ENCODE peak calls at places on chromosomes 1 and 21, in five cellular contexts. One of them, this sample, is unnamed.

GRCh38 chr1:24925082-24925779 is 4.8 kb downstream of the RUNX3 start:
- DNase-seq in kidney: no peak
- DNase-seq in fibroblast of villous mesenchyme: no peak
- DNase-seq in mucosa of descending colon: peak
- DNase-seq in IMR-90: no peak
- DNase-seq in this sample: no peak

GRCh38 chr1:160247053-160247452 is 15.3 kb downstream of the DCAF8 start:
- DNase-seq in kidney: no peak
- DNase-seq in fibroblast of villous mesenchyme: no peak
- DNase-seq in mucosa of descending colon: no peak
- DNase-seq in IMR-90: no peak
- DNase-seq in this sample: no peak

GRCh38 chr1:111735858-111736544 is 3.2 kb downstream of the INKA2 start:
- DNase-seq in kidney: no peak
- DNase-seq in fibroblast of villous mesenchyme: peak
- DNase-seq in mucosa of descending colon: no peak
- DNase-seq in IMR-90: peak
- DNase-seq in this sample: no peak

GRCh38 chr1:212760126-212760823 is 31.3 kb downstream of the NSL1 start:
- DNase-seq in kidney: no peak
- DNase-seq in fibroblast of villous mesenchyme: peak
- DNase-seq in mucosa of descending colon: no peak
- DNase-seq in IMR-90: no peak
- DNase-seq in this sample: no peak

GRCh38 chr1:185559684-185560310 is 174.4 kb upstream of the HMCN1 start:
- DNase-seq in kidney: no peak
- DNase-seq in fibroblast of villous mesenchyme: peak
- DNase-seq in mucosa of descending colon: peak
- DNase-seq in IMR-90: peak
- DNase-seq in this sample: no peak

GRCh38 chr21:27448960-27449359 is 482.1 kb upstream of the ADAMTS5 start:
- DNase-seq in kidney: no peak
- DNase-seq in fibroblast of villous mesenchyme: no peak
- DNase-seq in mucosa of descending colon: no peak
- DNase-seq in IMR-90: no peak
- DNase-seq in this sample: no peak

GRCh38 chr1:244869950-244870349 is 5.6 kb upstream of the HNRNPU start:
- DNase-seq in kidney: no peak
- DNase-seq in fibroblast of villous mesenchyme: no peak
- DNase-seq in mucosa of descending colon: no peak
- DNase-seq in IMR-90: no peak
- DNase-seq in this sample: no peak

GRCh38 chr1:7703321-7704213 is 67.5 kb upstream of the VAMP3 start:
- DNase-seq in kidney: no peak
- DNase-seq in fibroblast of villous mesenchyme: no peak
- DNase-seq in mucosa of descending colon: no peak
- DNase-seq in IMR-90: no peak
- DNase-seq in this sample: no peak

GRCh38 chr1:221016757-221017156 is 137.5 kb downstream of the HLX start:
- DNase-seq in kidney: no peak
- DNase-seq in fibroblast of villous mesenchyme: no peak
- DNase-seq in mucosa of descending colon: no peak
- DNase-seq in IMR-90: no peak
- DNase-seq in this sample: no peak

GRCh38 chr1:88608139-88608943 is 75.7 kb upstream of the PKN2 start:
- DNase-seq in kidney: no peak
- DNase-seq in fibroblast of villous mesenchyme: peak
- DNase-seq in mucosa of descending colon: no peak
- DNase-seq in IMR-90: peak
- DNase-seq in this sample: no peak

GRCh38 chr1:21707086-21707840 is 38.1 kb upstream of the RAP1GAP start:
- DNase-seq in kidney: no peak
- DNase-seq in fibroblast of villous mesenchyme: no peak
- DNase-seq in mucosa of descending colon: no peak
- DNase-seq in IMR-90: peak
- DNase-seq in this sample: no peak

GRCh38 chr1:208921259-208921658 is 662.3 kb upstream of the CAMK1G start:
- DNase-seq in kidney: no peak
- DNase-seq in fibroblast of villous mesenchyme: no peak
- DNase-seq in mucosa of descending colon: no peak
- DNase-seq in IMR-90: no peak
- DNase-seq in this sample: no peak

GRCh38 chr1:228281631-228282328 is 73.9 kb downstream of the OBSCN start:
- DNase-seq in kidney: peak
- DNase-seq in fibroblast of villous mesenchyme: no peak
- DNase-seq in mucosa of descending colon: no peak
- DNase-seq in IMR-90: no peak
- DNase-seq in this sample: peak

GRCh38 chr1:46401964-46402626 is 8.0 kb downstream of the FAAH start:
- DNase-seq in kidney: peak
- DNase-seq in fibroblast of villous mesenchyme: peak
- DNase-seq in mucosa of descending colon: peak
- DNase-seq in IMR-90: peak
- DNase-seq in this sample: no peak

GRCh38 chr1:11794446-11795237 is 11.1 kb downstream of the MTHFR start:
- DNase-seq in kidney: peak
- DNase-seq in fibroblast of villous mesenchyme: no peak
- DNase-seq in mucosa of descending colon: no peak
- DNase-seq in IMR-90: no peak
- DNase-seq in this sample: no peak

DNA sequence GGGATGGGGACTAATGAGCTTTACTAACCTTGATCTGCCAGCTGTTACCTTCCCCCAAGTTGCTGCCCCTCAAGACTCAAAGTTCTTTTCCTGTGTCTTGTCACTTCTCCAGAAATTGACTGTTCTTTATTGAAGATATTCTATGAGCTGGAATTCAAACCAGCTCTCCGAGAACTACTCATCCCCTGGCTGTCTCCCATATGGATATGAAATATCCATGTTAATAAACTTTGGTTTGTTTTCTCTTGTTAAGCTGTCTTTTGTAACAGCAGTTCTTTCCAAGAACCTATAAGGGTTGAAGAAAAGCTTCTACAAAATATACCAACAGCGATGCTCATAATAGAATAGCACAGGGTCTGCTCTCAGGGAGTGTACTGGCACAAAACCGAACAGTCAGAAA is 77.0 kb downstream of the CAMK2N1 start:
- DNase-seq in kidney: no peak
- DNase-seq in fibroblast of villous mesenchyme: no peak
- DNase-seq in mucosa of descending colon: no peak
- DNase-seq in IMR-90: no peak
- DNase-seq in this sample: no peak
- H3K4me3 ChIP-seq in kidney: no peak
- H3K4me3 ChIP-seq in fibroblast of villous mesenchyme: no peak
- H3K4me3 ChIP-seq in mucosa of descending colon: no peak
- H3K4me3 ChIP-seq in IMR-90: no peak
- H3K4me3 ChIP-seq in this sample: no peak

GRCh38 chr1:5993553-5994510 is 1.6 kb upstream of the NPHP4 start:
- DNase-seq in kidney: peak
- DNase-seq in fibroblast of villous mesenchyme: no peak
- DNase-seq in mucosa of descending colon: peak
- DNase-seq in IMR-90: no peak
- DNase-seq in this sample: peak
- H3K4me3 ChIP-seq in kidney: no peak
- H3K4me3 ChIP-seq in fibroblast of villous mesenchyme: peak
- H3K4me3 ChIP-seq in mucosa of descending colon: no peak
- H3K4me3 ChIP-seq in IMR-90: peak
- H3K4me3 ChIP-seq in this sample: peak

DNA sequence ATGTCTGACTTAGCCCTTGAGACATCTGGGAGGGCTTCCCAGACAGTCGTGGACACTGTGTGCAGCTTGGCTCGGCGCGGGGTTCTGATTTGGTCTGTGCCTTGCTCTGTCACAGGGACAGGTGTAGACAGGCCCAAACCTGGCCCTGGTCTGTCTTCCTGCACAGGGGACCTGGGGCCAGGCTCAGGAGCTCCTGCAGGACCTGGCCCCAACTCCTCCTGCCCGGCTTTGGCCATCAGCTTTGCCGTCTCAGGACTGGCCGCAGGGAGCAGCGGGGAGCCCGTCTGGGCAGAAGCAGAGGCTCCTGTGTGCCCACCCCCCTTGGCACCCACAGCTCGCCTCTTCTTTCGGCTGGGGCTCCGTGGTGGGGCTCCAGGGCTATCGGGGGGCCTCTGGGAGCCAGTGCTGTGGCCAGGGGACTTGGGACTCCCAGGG is 1.7 kb downstream of the PERM1 start:
- DNase-seq in kidney: no peak
- DNase-seq in fibroblast of villous mesenchyme: no peak
- DNase-seq in mucosa of descending colon: no peak
- DNase-seq in IMR-90: no peak
- DNase-seq in this sample: no peak
- H3K4me3 ChIP-seq in kidney: no peak
- H3K4me3 ChIP-seq in fibroblast of villous mesenchyme: no peak
- H3K4me3 ChIP-seq in mucosa of descending colon: no peak
- H3K4me3 ChIP-seq in IMR-90: no peak
- H3K4me3 ChIP-seq in this sample: no peak

DNA sequence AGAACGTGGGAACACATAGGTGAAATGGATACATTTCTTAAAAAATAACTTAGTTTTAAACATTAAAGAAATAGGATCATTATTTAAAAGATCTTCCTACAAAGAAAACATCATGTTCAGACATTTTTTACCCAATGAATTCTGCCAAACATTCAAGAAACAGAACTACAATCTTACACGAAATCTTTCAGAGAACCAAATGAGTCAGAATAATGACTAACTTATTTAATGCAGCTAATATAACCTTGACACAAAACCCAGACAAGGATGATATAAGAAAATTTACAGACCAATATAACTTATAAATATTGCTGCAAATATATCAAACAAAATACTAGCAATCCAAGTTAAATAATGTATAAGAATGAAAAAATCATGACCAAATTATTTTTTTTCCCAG is 220.1 kb upstream of the KCNK2 start:
- DNase-seq in kidney: no peak
- DNase-seq in fibroblast of villous mesenchyme: no peak
- DNase-seq in mucosa of descending colon: no peak
- DNase-seq in IMR-90: peak
- DNase-seq in this sample: no peak
- H3K4me3 ChIP-seq in kidney: no peak
- H3K4me3 ChIP-seq in fibroblast of villous mesenchyme: no peak
- H3K4me3 ChIP-seq in mucosa of descending colon: no peak
- H3K4me3 ChIP-seq in IMR-90: no peak
- H3K4me3 ChIP-seq in this sample: no peak

This sample was measured in RWPE2.